ENCODE peak calls at places on chromosomes 6 and 20, in four cellular contexts. One of them, this sample, is unnamed.

GRCh38 chr6:130282234-130282995 is 59.7 kb upstream of the SAMD3 start:
- DNase-seq in A549: no peak
- DNase-seq in stomach: no peak
- DNase-seq in neural progenitor cell: peak
- DNase-seq in this sample: no peak

GRCh38 chr6:29631209-29631810 is 1.7 kb downstream of the GABBR1 start:
- DNase-seq in A549: no peak
- DNase-seq in stomach: no peak
- DNase-seq in neural progenitor cell: peak
- DNase-seq in this sample: no peak

GRCh38 chr6:42451595-42452170 is at the start of gene TRERF1:
- DNase-seq in A549: peak
- DNase-seq in stomach: peak
- DNase-seq in neural progenitor cell: peak
- DNase-seq in this sample: peak

GRCh38 chr20:33392016-33392415 is 9.3 kb downstream of the CDK5RAP1 start:
- DNase-seq in A549: no peak
- DNase-seq in stomach: no peak
- DNase-seq in neural progenitor cell: no peak
- DNase-seq in this sample: no peak

GRCh38 chr6:139370047-139370706 is 4.3 kb downstream of the CITED2 start:
- DNase-seq in A549: no peak
- DNase-seq in stomach: no peak
- DNase-seq in neural progenitor cell: peak
- DNase-seq in this sample: no peak

GRCh38 chr6:136791296-136792065 is 796 bp downstream of the MAP3K5 start:
- DNase-seq in A549: peak
- DNase-seq in stomach: peak
- DNase-seq in neural progenitor cell: peak
- DNase-seq in this sample: peak

GRCh38 chr20:44009679-44009992 is 95.0 kb downstream of the TOX2 start:
- DNase-seq in A549: no peak
- DNase-seq in stomach: no peak
- DNase-seq in neural progenitor cell: no peak
- DNase-seq in this sample: no peak

GRCh38 chr6:16544006-16544405 is 217.3 kb downstream of the ATXN1 start:
- DNase-seq in A549: no peak
- DNase-seq in stomach: no peak
- DNase-seq in neural progenitor cell: peak
- DNase-seq in this sample: no peak

GRCh38 chr6:81484251-81484650 is 268.2 kb downstream of the TENT5A start:
- DNase-seq in A549: no peak
- DNase-seq in stomach: no peak
- DNase-seq in neural progenitor cell: no peak
- DNase-seq in this sample: no peak

GRCh38 chr6:7909323-7910276 is 988 bp downstream of the TXNDC5 start:
- DNase-seq in A549: peak
- DNase-seq in stomach: peak
- DNase-seq in neural progenitor cell: peak
- DNase-seq in this sample: peak

GRCh38 chr6:159655409-159655988 is 37.5 kb downstream of the SOD2 start:
- DNase-seq in A549: no peak
- DNase-seq in stomach: no peak
- DNase-seq in neural progenitor cell: peak
- DNase-seq in this sample: no peak

GRCh38 chr6:161186173-161186769 is 87.6 kb downstream of the AGPAT4 start:
- DNase-seq in A549: peak
- DNase-seq in stomach: no peak
- DNase-seq in neural progenitor cell: no peak
- DNase-seq in this sample: no peak
- TF ChIP-seq CTCF in A549: no peak
- TF ChIP-seq CTCF in stomach: no peak
- TF ChIP-seq CTCF in neural progenitor cell: no peak
- TF ChIP-seq CTCF in this sample: no peak

GRCh38 chr20:35275741-35276251 is 2.1 kb downstream of the MMP24OS start:
- DNase-seq in A549: no peak
- DNase-seq in stomach: no peak
- DNase-seq in neural progenitor cell: no peak
- DNase-seq in this sample: no peak
- H3K27ac ChIP-seq in A549: peak
- H3K27ac ChIP-seq in stomach: no peak
- H3K27ac ChIP-seq in neural progenitor cell: no peak
- H3K27ac ChIP-seq in this sample: no peak

DNA sequence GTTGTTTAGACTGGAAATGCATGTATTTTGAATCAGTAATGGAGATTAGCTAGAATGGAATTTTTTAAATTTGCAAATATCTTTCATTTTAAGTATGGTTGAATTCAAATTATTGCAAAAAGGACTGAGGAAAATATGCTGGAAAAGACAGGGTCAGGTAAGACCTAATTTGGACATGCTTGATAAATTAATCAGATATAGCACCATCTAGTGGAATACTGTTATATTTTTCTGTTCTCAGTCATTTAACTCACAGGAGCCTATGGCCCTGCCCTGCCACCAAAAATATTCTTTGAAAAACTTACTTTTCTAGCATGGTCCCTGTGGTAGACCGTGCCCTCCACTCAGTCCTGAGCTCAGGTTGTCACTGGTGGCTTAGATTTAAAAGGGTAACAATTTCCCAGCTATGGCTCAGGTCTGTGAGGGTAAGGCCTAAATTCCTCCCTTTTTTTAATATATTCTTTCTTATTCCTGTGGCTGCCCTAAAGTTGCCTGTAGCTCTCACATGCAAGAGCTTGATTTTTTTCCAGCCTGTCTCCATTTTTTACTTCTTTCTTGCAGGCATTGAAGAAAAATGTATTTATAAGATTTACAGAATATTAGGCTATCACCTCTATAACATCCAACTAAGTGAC is 25.3 kb upstream of the KIAA1586 start:
- DNase-seq in A549: peak
- DNase-seq in stomach: no peak
- DNase-seq in neural progenitor cell: peak
- DNase-seq in this sample: no peak
- TF ChIP-seq CTCF in A549: peak
- TF ChIP-seq CTCF in stomach: no peak
- TF ChIP-seq CTCF in neural progenitor cell: peak
- TF ChIP-seq CTCF in this sample: peak

GRCh38 chr6:107244742-107245470 is 129.6 kb upstream of the BEND3 start:
- DNase-seq in A549: no peak
- DNase-seq in stomach: no peak
- DNase-seq in neural progenitor cell: no peak
- DNase-seq in this sample: no peak
- H3K27ac ChIP-seq in A549: no peak
- H3K27ac ChIP-seq in stomach: no peak
- H3K27ac ChIP-seq in neural progenitor cell: no peak
- H3K27ac ChIP-seq in this sample: no peak

GRCh38 chr6:28423546-28423945 is 19.7 kb downstream of the ZSCAN23 start:
- DNase-seq in A549: no peak
- DNase-seq in stomach: no peak
- DNase-seq in neural progenitor cell: no peak
- DNase-seq in this sample: no peak
- TF ChIP-seq CTCF in A549: no peak
- TF ChIP-seq CTCF in stomach: no peak
- TF ChIP-seq CTCF in neural progenitor cell: no peak
- TF ChIP-seq CTCF in this sample: no peak

GRCh38 chr6:20029979-20030378 is 182.3 kb downstream of the MBOAT1 start:
- DNase-seq in A549: no peak
- DNase-seq in stomach: no peak
- DNase-seq in neural progenitor cell: no peak
- DNase-seq in this sample: no peak
- H3K27ac ChIP-seq in A549: no peak
- H3K27ac ChIP-seq in stomach: no peak
- H3K27ac ChIP-seq in neural progenitor cell: no peak
- H3K27ac ChIP-seq in this sample: no peak

DNA sequence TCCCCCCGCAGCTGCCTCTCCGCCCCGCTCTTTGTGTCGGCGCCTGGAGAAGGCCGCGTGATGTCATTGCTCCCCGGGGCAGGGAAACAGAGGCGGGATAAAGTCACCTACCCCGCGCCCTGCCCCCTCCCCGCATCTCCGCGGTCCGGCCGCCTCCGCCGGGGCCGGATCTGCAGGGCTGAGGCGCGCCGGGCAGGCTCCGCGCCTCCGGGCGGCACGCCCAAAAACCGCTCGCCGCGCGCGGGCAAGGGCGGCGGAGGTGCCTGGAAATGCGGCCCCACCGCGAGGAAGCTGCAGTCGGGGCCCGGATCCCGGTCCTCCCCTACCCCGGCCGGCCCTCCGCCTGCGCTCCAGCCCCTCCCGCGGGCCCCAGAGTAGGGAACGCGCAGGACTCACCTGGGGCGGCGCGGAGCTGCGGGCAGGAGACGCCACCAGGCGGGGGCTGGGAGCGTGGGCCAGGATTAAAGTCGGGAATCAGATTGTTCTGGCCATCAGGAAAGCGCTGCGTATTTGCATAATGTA is at the start of gene FAXC:
- DNase-seq in A549: peak
- DNase-seq in stomach: peak
- DNase-seq in neural progenitor cell: peak
- DNase-seq in this sample: peak
- TF ChIP-seq CTCF in A549: peak
- TF ChIP-seq CTCF in stomach: no peak
- TF ChIP-seq CTCF in neural progenitor cell: peak
- TF ChIP-seq CTCF in this sample: no peak

GRCh38 chr6:85459224-85459901 is 9.5 kb downstream of the NT5E start:
- DNase-seq in A549: no peak
- DNase-seq in stomach: no peak
- DNase-seq in neural progenitor cell: no peak
- DNase-seq in this sample: no peak
- H3K27ac ChIP-seq in A549: peak
- H3K27ac ChIP-seq in stomach: peak
- H3K27ac ChIP-seq in neural progenitor cell: no peak
- H3K27ac ChIP-seq in this sample: no peak

GRCh38 chr6:46032112-46032998 is 16.7 kb upstream of the CLIC5 start:
- DNase-seq in A549: no peak
- DNase-seq in stomach: no peak
- DNase-seq in neural progenitor cell: no peak
- DNase-seq in this sample: no peak
- TF ChIP-seq CTCF in A549: no peak
- TF ChIP-seq CTCF in stomach: no peak
- TF ChIP-seq CTCF in neural progenitor cell: no peak
- TF ChIP-seq CTCF in this sample: no peak

GRCh38 chr6:161128230-161128629 is 136.7 kb downstream of the MAP3K4 start:
- DNase-seq in A549: no peak
- DNase-seq in stomach: no peak
- DNase-seq in neural progenitor cell: no peak
- DNase-seq in this sample: no peak
- H3K27ac ChIP-seq in A549: no peak
- H3K27ac ChIP-seq in stomach: no peak
- H3K27ac ChIP-seq in neural progenitor cell: no peak
- H3K27ac ChIP-seq in this sample: no peak